ENCODE peak calls at places on chromosome 9, in six cellular contexts. One of them, this sample, is unnamed.
A peak's percentile ranks its signal among the peaks of the same experiment; 100 is the strongest.

GRCh38 chr9:1979815-1980367 is 35.3 kb upstream of the SMARCA2 start:
- DNase-seq in LoVo: no peak
- DNase-seq in tibial artery: no peak
- DNase-seq in H1: no peak
- DNase-seq in ELF-1: no peak
- DNase-seq in stimulated activated CD4-positive, alpha-beta T cell treated with anti-CD3 and anti-CD28 coated beads, Interleukin-1b, Interleukin-23, amount 100 ng/mL, for 1 hour: no peak
- DNase-seq in this sample: no peak

GRCh38 chr9:88396836-88397577 is 8.8 kb downstream of the SPIN1 start:
- DNase-seq in tibial artery: no peak
- DNase-seq in LoVo: no peak
- DNase-seq in stimulated activated CD4-positive, alpha-beta T cell treated with anti-CD3 and anti-CD28 coated beads, Interleukin-1b, Interleukin-23, amount 100 ng/mL, for 1 hour: no peak
- DNase-seq in ELF-1: no peak
- DNase-seq in H1: no peak
- DNase-seq in this sample: no peak

GRCh38 chr9:136201174-136201573 is 3.8 kb downstream of the LHX3 start:
- DNase-seq in ELF-1: no peak
- DNase-seq in stimulated activated CD4-positive, alpha-beta T cell treated with anti-CD3 and anti-CD28 coated beads, Interleukin-1b, Interleukin-23, amount 100 ng/mL, for 1 hour: no peak
- DNase-seq in H1: no peak
- DNase-seq in tibial artery: no peak
- DNase-seq in LoVo: no peak
- DNase-seq in this sample: no peak

GRCh38 chr9:127721391-127721821 is 5.5 kb downstream of the TTC16 start:
- DNase-seq in H1: no peak
- DNase-seq in ELF-1: no peak
- DNase-seq in LoVo: peak; percentile 69
- DNase-seq in tibial artery: no peak
- DNase-seq in stimulated activated CD4-positive, alpha-beta T cell treated with anti-CD3 and anti-CD28 coated beads, Interleukin-1b, Interleukin-23, amount 100 ng/mL, for 1 hour: no peak
- DNase-seq in this sample: no peak

GRCh38 chr9:31104249-31104648 is 1280.2 kb upstream of the ACO1 start:
- DNase-seq in LoVo: no peak
- DNase-seq in H1: no peak
- DNase-seq in stimulated activated CD4-positive, alpha-beta T cell treated with anti-CD3 and anti-CD28 coated beads, Interleukin-1b, Interleukin-23, amount 100 ng/mL, for 1 hour: no peak
- DNase-seq in tibial artery: no peak
- DNase-seq in ELF-1: no peak
- DNase-seq in this sample: no peak

GRCh38 chr9:135241381-135242380 is 154.2 kb downstream of the OLFM1 start:
- DNase-seq in stimulated activated CD4-positive, alpha-beta T cell treated with anti-CD3 and anti-CD28 coated beads, Interleukin-1b, Interleukin-23, amount 100 ng/mL, for 1 hour: no peak
- DNase-seq in ELF-1: peak; percentile 52
- DNase-seq in H1: no peak
- DNase-seq in tibial artery: no peak
- DNase-seq in LoVo: no peak
- DNase-seq in this sample: no peak

GRCh38 chr9:108081112-108081511 is 591.5 kb upstream of the KLF4 start:
- DNase-seq in tibial artery: no peak
- DNase-seq in stimulated activated CD4-positive, alpha-beta T cell treated with anti-CD3 and anti-CD28 coated beads, Interleukin-1b, Interleukin-23, amount 100 ng/mL, for 1 hour: no peak
- DNase-seq in ELF-1: no peak
- DNase-seq in H1: no peak
- DNase-seq in LoVo: no peak
- DNase-seq in this sample: no peak

GRCh38 chr9:82584349-82584846 is 478.5 kb downstream of the RASEF start:
- DNase-seq in LoVo: no peak
- DNase-seq in H1: no peak
- DNase-seq in ELF-1: no peak
- DNase-seq in stimulated activated CD4-positive, alpha-beta T cell treated with anti-CD3 and anti-CD28 coated beads, Interleukin-1b, Interleukin-23, amount 100 ng/mL, for 1 hour: no peak
- DNase-seq in tibial artery: no peak
- DNase-seq in this sample: no peak

GRCh38 chr9:107046692-107047091 is 183.7 kb downstream of the ZNF462 start:
- DNase-seq in H1: no peak
- DNase-seq in ELF-1: no peak
- DNase-seq in stimulated activated CD4-positive, alpha-beta T cell treated with anti-CD3 and anti-CD28 coated beads, Interleukin-1b, Interleukin-23, amount 100 ng/mL, for 1 hour: no peak
- DNase-seq in tibial artery: no peak
- DNase-seq in LoVo: no peak
- DNase-seq in this sample: no peak

GRCh38 chr9:27664136-27664819 is 91.0 kb upstream of the C9orf72 start:
- DNase-seq in tibial artery: no peak
- DNase-seq in ELF-1: no peak
- DNase-seq in stimulated activated CD4-positive, alpha-beta T cell treated with anti-CD3 and anti-CD28 coated beads, Interleukin-1b, Interleukin-23, amount 100 ng/mL, for 1 hour: no peak
- DNase-seq in H1: no peak
- DNase-seq in LoVo: no peak
- DNase-seq in this sample: no peak

GRCh38 chr9:81370650-81371049 is 318.7 kb downstream of the TLE1 start:
- DNase-seq in H1: no peak
- DNase-seq in ELF-1: peak; percentile 64
- DNase-seq in LoVo: no peak
- DNase-seq in stimulated activated CD4-positive, alpha-beta T cell treated with anti-CD3 and anti-CD28 coated beads, Interleukin-1b, Interleukin-23, amount 100 ng/mL, for 1 hour: no peak
- DNase-seq in tibial artery: no peak
- DNase-seq in this sample: no peak

GRCh38 chr9:15882883-15883282 is 330.0 kb downstream of the CCDC171 start:
- DNase-seq in stimulated activated CD4-positive, alpha-beta T cell treated with anti-CD3 and anti-CD28 coated beads, Interleukin-1b, Interleukin-23, amount 100 ng/mL, for 1 hour: no peak
- DNase-seq in ELF-1: no peak
- DNase-seq in tibial artery: no peak
- DNase-seq in LoVo: no peak
- DNase-seq in H1: no peak
- DNase-seq in this sample: no peak

GRCh38 chr9:79616971-79617370 is 45.2 kb downstream of the TLE4 start:
- DNase-seq in ELF-1: no peak
- DNase-seq in H1: no peak
- DNase-seq in stimulated activated CD4-positive, alpha-beta T cell treated with anti-CD3 and anti-CD28 coated beads, Interleukin-1b, Interleukin-23, amount 100 ng/mL, for 1 hour: no peak
- DNase-seq in tibial artery: no peak
- DNase-seq in LoVo: no peak
- DNase-seq in this sample: no peak

GRCh38 chr9:76219555-76220151 is 174.6 kb downstream of the RFK start:
- DNase-seq in LoVo: no peak
- DNase-seq in stimulated activated CD4-positive, alpha-beta T cell treated with anti-CD3 and anti-CD28 coated beads, Interleukin-1b, Interleukin-23, amount 100 ng/mL, for 1 hour: no peak
- DNase-seq in H1: no peak
- DNase-seq in ELF-1: peak; percentile 13
- DNase-seq in tibial artery: no peak
- DNase-seq in this sample: no peak

GRCh38 chr9:80012557-80013330 is 441.0 kb downstream of the TLE4 start:
- DNase-seq in H1: no peak
- DNase-seq in stimulated activated CD4-positive, alpha-beta T cell treated with anti-CD3 and anti-CD28 coated beads, Interleukin-1b, Interleukin-23, amount 100 ng/mL, for 1 hour: no peak
- DNase-seq in LoVo: no peak
- DNase-seq in tibial artery: no peak
- DNase-seq in ELF-1: no peak
- DNase-seq in this sample: no peak

GRCh38 chr9:133750927-133751649 is 12.9 kb upstream of the SARDH start:
- DNase-seq in LoVo: no peak
- DNase-seq in H1: no peak
- DNase-seq in stimulated activated CD4-positive, alpha-beta T cell treated with anti-CD3 and anti-CD28 coated beads, Interleukin-1b, Interleukin-23, amount 100 ng/mL, for 1 hour: no peak
- DNase-seq in tibial artery: no peak
- DNase-seq in ELF-1: no peak
- DNase-seq in this sample: peak; percentile 6

GRCh38 chr9:128293091-128293490 is 17.0 kb downstream of the SWI5 start:
- DNase-seq in stimulated activated CD4-positive, alpha-beta T cell treated with anti-CD3 and anti-CD28 coated beads, Interleukin-1b, Interleukin-23, amount 100 ng/mL, for 1 hour: no peak
- DNase-seq in H1: no peak
- DNase-seq in tibial artery: no peak
- DNase-seq in ELF-1: no peak
- DNase-seq in LoVo: no peak
- DNase-seq in this sample: no peak

GRCh38 chr9:99818439-99818992 is 3.2 kb upstream of the NR4A3 start:
- DNase-seq in LoVo: no peak
- DNase-seq in tibial artery: no peak
- DNase-seq in H1: no peak
- DNase-seq in ELF-1: peak; percentile 38
- DNase-seq in stimulated activated CD4-positive, alpha-beta T cell treated with anti-CD3 and anti-CD28 coated beads, Interleukin-1b, Interleukin-23, amount 100 ng/mL, for 1 hour: no peak
- DNase-seq in this sample: no peak

GRCh38 chr9:125985142-125985997 is 238.2 kb downstream of the PBX3 start:
- DNase-seq in tibial artery: no peak
- DNase-seq in stimulated activated CD4-positive, alpha-beta T cell treated with anti-CD3 and anti-CD28 coated beads, Interleukin-1b, Interleukin-23, amount 100 ng/mL, for 1 hour: no peak
- DNase-seq in LoVo: no peak
- DNase-seq in H1: no peak
- DNase-seq in ELF-1: no peak
- DNase-seq in this sample: no peak

GRCh38 chr9:35014517-35014916 is 25.0 kb downstream of the DNAJB5 start:
- DNase-seq in LoVo: no peak
- DNase-seq in H1: no peak
- DNase-seq in stimulated activated CD4-positive, alpha-beta T cell treated with anti-CD3 and anti-CD28 coated beads, Interleukin-1b, Interleukin-23, amount 100 ng/mL, for 1 hour: no peak
- DNase-seq in ELF-1: no peak
- DNase-seq in tibial artery: no peak
- DNase-seq in this sample: no peak

GRCh38 chr9:89093201-89093600 is 85.4 kb downstream of the SHC3 start:
- DNase-seq in LoVo: no peak
- DNase-seq in H1: no peak
- DNase-seq in tibial artery: no peak
- DNase-seq in ELF-1: no peak
- DNase-seq in stimulated activated CD4-positive, alpha-beta T cell treated with anti-CD3 and anti-CD28 coated beads, Interleukin-1b, Interleukin-23, amount 100 ng/mL, for 1 hour: no peak
- DNase-seq in this sample: no peak

GRCh38 chr9:86281577-86282076 is 711 bp downstream of the ISCA1 start:
- DNase-seq in stimulated activated CD4-positive, alpha-beta T cell treated with anti-CD3 and anti-CD28 coated beads, Interleukin-1b, Interleukin-23, amount 100 ng/mL, for 1 hour: no peak
- DNase-seq in LoVo: peak; percentile 61
- DNase-seq in H1: no peak
- DNase-seq in tibial artery: no peak
- DNase-seq in ELF-1: peak; percentile 77
- DNase-seq in this sample: no peak

GRCh38 chr9:121440265-121440664 is 59.4 kb downstream of the GGTA1 start:
- DNase-seq in H1: no peak
- DNase-seq in LoVo: peak; percentile 8
- DNase-seq in stimulated activated CD4-positive, alpha-beta T cell treated with anti-CD3 and anti-CD28 coated beads, Interleukin-1b, Interleukin-23, amount 100 ng/mL, for 1 hour: no peak
- DNase-seq in ELF-1: no peak
- DNase-seq in tibial artery: no peak
- DNase-seq in this sample: no peak

GRCh38 chr9:132074736-132075135 is 4.9 kb downstream of the MED27 start:
- DNase-seq in LoVo: no peak
- DNase-seq in stimulated activated CD4-positive, alpha-beta T cell treated with anti-CD3 and anti-CD28 coated beads, Interleukin-1b, Interleukin-23, amount 100 ng/mL, for 1 hour: no peak
- DNase-seq in H1: no peak
- DNase-seq in tibial artery: peak; percentile 37
- DNase-seq in ELF-1: no peak
- DNase-seq in this sample: no peak

GRCh38 chr9:108516391-108516790 is 339.4 kb downstream of the ACTL7B start:
- DNase-seq in H1: no peak
- DNase-seq in LoVo: no peak
- DNase-seq in tibial artery: no peak
- DNase-seq in ELF-1: no peak
- DNase-seq in stimulated activated CD4-positive, alpha-beta T cell treated with anti-CD3 and anti-CD28 coated beads, Interleukin-1b, Interleukin-23, amount 100 ng/mL, for 1 hour: no peak
- DNase-seq in this sample: no peak

GRCh38 chr9:32395483-32396216 is 11.2 kb downstream of the ACO1 start:
- DNase-seq in LoVo: no peak
- DNase-seq in H1: no peak
- DNase-seq in stimulated activated CD4-positive, alpha-beta T cell treated with anti-CD3 and anti-CD28 coated beads, Interleukin-1b, Interleukin-23, amount 100 ng/mL, for 1 hour: no peak
- DNase-seq in tibial artery: peak; percentile 72
- DNase-seq in ELF-1: no peak
- DNase-seq in this sample: peak; percentile 28

GRCh38 chr9:25513509-25514033 is 164.7 kb downstream of the TUSC1 start:
- DNase-seq in stimulated activated CD4-positive, alpha-beta T cell treated with anti-CD3 and anti-CD28 coated beads, Interleukin-1b, Interleukin-23, amount 100 ng/mL, for 1 hour: no peak
- DNase-seq in tibial artery: no peak
- DNase-seq in ELF-1: peak; percentile 32
- DNase-seq in H1: no peak
- DNase-seq in LoVo: no peak
- DNase-seq in this sample: no peak

GRCh38 chr9:73132034-73132776 is 19.5 kb upstream of the ANXA1 start:
- DNase-seq in ELF-1: peak; percentile 33
- DNase-seq in stimulated activated CD4-positive, alpha-beta T cell treated with anti-CD3 and anti-CD28 coated beads, Interleukin-1b, Interleukin-23, amount 100 ng/mL, for 1 hour: peak; percentile 19
- DNase-seq in LoVo: peak; percentile 69
- DNase-seq in H1: no peak
- DNase-seq in tibial artery: peak; percentile 77
- DNase-seq in this sample: peak; percentile 48

GRCh38 chr9:89413963-89414638 is 83.8 kb downstream of the SEMA4D start:
- DNase-seq in stimulated activated CD4-positive, alpha-beta T cell treated with anti-CD3 and anti-CD28 coated beads, Interleukin-1b, Interleukin-23, amount 100 ng/mL, for 1 hour: no peak
- DNase-seq in H1: no peak
- DNase-seq in ELF-1: no peak
- DNase-seq in tibial artery: no peak
- DNase-seq in LoVo: no peak
- DNase-seq in this sample: peak; percentile 98

GRCh38 chr9:126016579-126017290 is 269.6 kb downstream of the PBX3 start:
- DNase-seq in ELF-1: no peak
- DNase-seq in tibial artery: no peak
- DNase-seq in H1: no peak
- DNase-seq in LoVo: no peak
- DNase-seq in stimulated activated CD4-positive, alpha-beta T cell treated with anti-CD3 and anti-CD28 coated beads, Interleukin-1b, Interleukin-23, amount 100 ng/mL, for 1 hour: no peak
- DNase-seq in this sample: no peak

GRCh38 chr9:97632406-97632991 is 669 bp downstream of the TSTD2 start:
- DNase-seq in ELF-1: peak; percentile 84
- DNase-seq in H1: peak; percentile 17
- DNase-seq in tibial artery: peak; percentile 55
- DNase-seq in LoVo: no peak
- DNase-seq in stimulated activated CD4-positive, alpha-beta T cell treated with anti-CD3 and anti-CD28 coated beads, Interleukin-1b, Interleukin-23, amount 100 ng/mL, for 1 hour: no peak
- DNase-seq in this sample: peak; percentile 29

GRCh38 chr9:112601646-112602045 is 115.0 kb downstream of the KIAA1958 start:
- DNase-seq in ELF-1: no peak
- DNase-seq in H1: no peak
- DNase-seq in tibial artery: no peak
- DNase-seq in LoVo: no peak
- DNase-seq in stimulated activated CD4-positive, alpha-beta T cell treated with anti-CD3 and anti-CD28 coated beads, Interleukin-1b, Interleukin-23, amount 100 ng/mL, for 1 hour: no peak
- DNase-seq in this sample: no peak

GRCh38 chr9:111910428-111910827 is 13.8 kb downstream of the UGCG start:
- DNase-seq in LoVo: no peak
- DNase-seq in tibial artery: no peak
- DNase-seq in ELF-1: no peak
- DNase-seq in stimulated activated CD4-positive, alpha-beta T cell treated with anti-CD3 and anti-CD28 coated beads, Interleukin-1b, Interleukin-23, amount 100 ng/mL, for 1 hour: no peak
- DNase-seq in H1: no peak
- DNase-seq in this sample: no peak

GRCh38 chr9:90802534-90802933 is 915 bp downstream of the SYK start:
- DNase-seq in LoVo: no peak
- DNase-seq in H1: no peak
- DNase-seq in tibial artery: no peak
- DNase-seq in ELF-1: no peak
- DNase-seq in stimulated activated CD4-positive, alpha-beta T cell treated with anti-CD3 and anti-CD28 coated beads, Interleukin-1b, Interleukin-23, amount 100 ng/mL, for 1 hour: no peak
- DNase-seq in this sample: no peak

GRCh38 chr9:82467478-82467877 is 478.9 kb downstream of the SPATA31D1 start:
- DNase-seq in tibial artery: no peak
- DNase-seq in H1: no peak
- DNase-seq in stimulated activated CD4-positive, alpha-beta T cell treated with anti-CD3 and anti-CD28 coated beads, Interleukin-1b, Interleukin-23, amount 100 ng/mL, for 1 hour: no peak
- DNase-seq in ELF-1: no peak
- DNase-seq in LoVo: no peak
- DNase-seq in this sample: no peak

GRCh38 chr9:96417610-96418073 is 528 bp downstream of the ZNF367 start:
- DNase-seq in tibial artery: peak; percentile 22
- DNase-seq in stimulated activated CD4-positive, alpha-beta T cell treated with anti-CD3 and anti-CD28 coated beads, Interleukin-1b, Interleukin-23, amount 100 ng/mL, for 1 hour: no peak
- DNase-seq in H1: no peak
- DNase-seq in LoVo: no peak
- DNase-seq in ELF-1: no peak
- DNase-seq in this sample: peak; percentile 16

GRCh38 chr9:87212563-87213154 is 265.4 kb upstream of the GAS1 start:
- DNase-seq in H1: no peak
- DNase-seq in tibial artery: no peak
- DNase-seq in LoVo: peak; percentile 52
- DNase-seq in ELF-1: peak; percentile 13
- DNase-seq in stimulated activated CD4-positive, alpha-beta T cell treated with anti-CD3 and anti-CD28 coated beads, Interleukin-1b, Interleukin-23, amount 100 ng/mL, for 1 hour: no peak
- DNase-seq in this sample: no peak

GRCh38 chr9:125911861-125912260 is 164.7 kb downstream of the PBX3 start:
- DNase-seq in H1: no peak
- DNase-seq in tibial artery: no peak
- DNase-seq in stimulated activated CD4-positive, alpha-beta T cell treated with anti-CD3 and anti-CD28 coated beads, Interleukin-1b, Interleukin-23, amount 100 ng/mL, for 1 hour: no peak
- DNase-seq in ELF-1: no peak
- DNase-seq in LoVo: no peak
- DNase-seq in this sample: no peak

GRCh38 chr9:83670381-83670780 is 37.4 kb downstream of the UBQLN1 start:
- DNase-seq in LoVo: no peak
- DNase-seq in tibial artery: no peak
- DNase-seq in stimulated activated CD4-positive, alpha-beta T cell treated with anti-CD3 and anti-CD28 coated beads, Interleukin-1b, Interleukin-23, amount 100 ng/mL, for 1 hour: no peak
- DNase-seq in H1: no peak
- DNase-seq in ELF-1: no peak
- DNase-seq in this sample: no peak

This sample was measured in gastrocnemius medialis.